ENCODE peak calls at places on chromosomes 1 and 21, in six cellular contexts. E is H1, O is HepG2, H is GM12878, K is HCT116, D is endothelial cell of umbilical vein. U is an unnamed sample.

GRCh38 chr1:16233431-16233830 is 3.6 kb downstream of the CPLANE2 start:
- DNase-seq in E (no peak), O (no peak), H (no peak), K (no peak), D (no peak), U (no peak)

GRCh38 chr1:54572236-54572850 is 24.3 kb downstream of the ACOT11 start:
- DNase-seq in E (no peak), O (no peak), H (no peak), K (no peak), D (no peak), U (no peak)

GRCh38 chr21:28615276-28615675 is 377.4 kb downstream of the LTN1 start:
- DNase-seq in E (no peak), O (no peak), H (no peak), K (no peak), D (no peak), U (no peak)

GRCh38 chr1:38482080-38482826 is 377.3 kb downstream of the RRAGC start:
- DNase-seq in E (no peak), O (no peak), H (no peak), K (no peak), D (no peak), U (no peak)

GRCh38 chr1:58238846-58239245 is 307.7 kb downstream of the OMA1 start:
- DNase-seq in E (no peak), O (no peak), H (no peak), K (no peak), D (no peak), U (no peak)

GRCh38 chr1:216224233-216224632 is 199.0 kb downstream of the USH2A start:
- DNase-seq in E (no peak), O (peak), H (no peak), K (no peak), D (no peak), U (no peak)

GRCh38 chr21:36193200-36193599 is 36.6 kb downstream of the DOP1B start:
- DNase-seq in E (no peak), O (no peak), H (no peak), K (no peak), D (no peak), U (no peak)

GRCh38 chr1:41830711-41831110 is 88.0 kb downstream of the HIVEP3 start:
- DNase-seq in E (no peak), O (no peak), H (no peak), K (no peak), D (no peak), U (no peak)

GRCh38 chr1:19485362-19486187 is at the start of gene CAPZB:
- DNase-seq in E (peak), O (peak), H (no peak), K (peak), D (peak), U (no peak)

GRCh38 chr1:17189632-17190525 is 15.0 kb upstream of the PADI1 start:
- DNase-seq in E (peak), O (no peak), H (no peak), K (peak), D (no peak), U (no peak)

GRCh38 chr1:150268342-150268705 is 492 bp downstream of the APH1A start:
- DNase-seq in E (no peak), O (no peak), H (no peak), K (no peak), D (peak), U (no peak)

GRCh38 chr1:152347116-152347728 is 12.6 kb downstream of the FLG2 start:
- DNase-seq in E (peak), O (peak), H (peak), K (peak), D (peak), U (peak)

GRCh38 chr1:43442756-43443155 is 11.0 kb downstream of the HYI start:
- DNase-seq in E (no peak), O (no peak), H (no peak), K (no peak), D (no peak), U (no peak)

GRCh38 chr21:41610042-41610839 is 102.3 kb upstream of the TMPRSS2 start:
- DNase-seq in E (peak), O (peak), H (no peak), K (peak), D (peak), U (no peak)

GRCh38 chr1:239952348-239953307 is 139.1 kb upstream of the FMN2 start:
- DNase-seq in E (peak), O (peak), H (no peak), K (no peak), D (no peak), U (no peak)

GRCh38 chr1:64323054-64323453 is 119.6 kb downstream of the UBE2U start:
- DNase-seq in E (no peak), O (no peak), H (no peak), K (no peak), D (no peak), U (no peak)

GRCh38 chr1:180631766-180632325 is at the start of gene XPR1:
- DNase-seq in E (peak), O (peak), H (peak), K (peak), D (peak), U (peak)

GRCh38 chr21:46117586-46118304 is 19.8 kb downstream of the COL6A2 start:
- DNase-seq in E (peak), O (no peak), H (no peak), K (no peak), D (no peak), U (no peak)

GRCh38 chr1:220755316-220755715 is 7.2 kb downstream of the MTARC2 start:
- DNase-seq in E (no peak), O (no peak), H (no peak), K (no peak), D (no peak), U (no peak)

GRCh38 chr1:9655127-9655723 is 3.7 kb downstream of the PIK3CD start:
- DNase-seq in E (no peak), O (no peak), H (no peak), K (no peak), D (no peak), U (no peak)

GRCh38 chr1:85502625-85503083 is 37.7 kb upstream of the DDAH1 start:
- DNase-seq in E (peak), O (peak), H (no peak), K (peak), D (peak), U (peak)

GRCh38 chr1:178061632-178062031 is 32.3 kb upstream of the RASAL2 start:
- DNase-seq in E (no peak), O (no peak), H (no peak), K (no peak), D (no peak), U (no peak)

DNA sequence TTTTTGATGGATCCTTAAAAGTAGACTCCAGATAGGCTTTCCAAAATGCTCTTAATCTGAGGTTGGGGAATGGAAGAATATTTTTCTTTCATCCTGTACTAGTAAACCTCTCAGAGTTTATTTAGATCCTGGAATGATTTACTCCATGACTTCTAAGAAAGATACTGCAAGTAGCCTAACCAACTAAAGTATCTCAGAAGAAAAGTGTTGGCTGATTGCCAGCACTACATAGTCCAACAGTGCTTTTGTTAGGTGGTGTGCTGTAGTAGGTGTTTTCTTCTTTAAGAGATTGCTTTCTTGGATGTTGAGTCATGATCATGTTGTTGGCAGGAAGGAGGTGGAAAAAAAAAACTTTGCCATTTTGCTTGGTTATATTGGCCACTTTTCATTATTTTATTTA is 119.8 kb downstream of the OSBPL9 start:
- DNase-seq in E (no peak), O (no peak), H (no peak), K (peak), D (peak), U (no peak)
- TF ChIP-seq POLR2AphosphoS5 in E (no peak), O (no peak), H (no peak), K (no peak), D (no peak), U (no peak)

GRCh38 chr1:22207605-22208264 is 64.8 kb upstream of the WNT4 start:
- DNase-seq in E (no peak), O (no peak), H (no peak), K (no peak), D (no peak), U (no peak)
- TF ChIP-seq EZH2 in E (no peak), O (no peak), H (no peak), K (no peak), D (no peak), U (no peak)

GRCh38 chr1:203765029-203765837 is at the start of gene LAX1:
- DNase-seq in E (no peak), O (no peak), H (peak), K (no peak), D (peak), U (no peak)
- H3K9ac ChIP-seq in E (no peak), O (no peak), H (peak), K (no peak), D (no peak), U (no peak)

DNA sequence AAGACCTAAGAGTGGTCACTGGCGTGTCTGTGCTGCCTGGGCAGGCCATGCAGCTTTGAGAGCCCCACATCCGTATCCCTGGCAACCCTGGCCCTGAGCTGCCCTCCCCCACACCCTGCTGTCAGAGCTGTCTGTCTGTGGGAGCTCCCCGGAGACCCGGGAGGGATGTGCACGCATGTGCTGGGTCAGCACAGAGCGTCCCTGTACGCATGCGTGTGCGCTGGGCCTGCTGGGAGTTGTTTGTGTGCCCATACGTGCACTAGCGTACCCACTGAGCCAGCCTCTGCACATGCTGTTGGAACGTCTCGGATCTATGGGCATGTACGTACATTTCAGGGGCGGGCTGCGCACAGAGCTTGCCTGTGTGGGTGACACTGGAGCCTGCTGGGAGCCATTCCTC is 89.3 kb downstream of the EPHB2 start:
- DNase-seq in E (no peak), O (no peak), H (no peak), K (no peak), D (no peak), U (no peak)
- TF ChIP-seq POLR2AphosphoS5 in E (no peak), O (no peak), H (no peak), K (no peak), D (no peak), U (no peak)

GRCh38 chr1:14142397-14143095 is 442.6 kb downstream of the PRDM2 start:
- DNase-seq in E (no peak), O (no peak), H (no peak), K (no peak), D (no peak), U (no peak)
- TF ChIP-seq EZH2 in E (no peak), O (no peak), H (no peak), K (no peak), D (no peak), U (no peak)